ENCODE peak calls at places on chromosomes 12 and 14, in four cellular contexts. J, V, A and S are unnamed samples.

GRCh38 chr12:117850048-117850447 is 118.7 kb downstream of the KSR2 start:
- DNase-seq in J (no peak), V (no peak), A (no peak), S (no peak)

GRCh38 chr12:55728185-55728931 is 451 bp downstream of the CD63 start:
- DNase-seq in J (peak), V (no peak), A (peak), S (peak)

GRCh38 chr12:50057000-50057841 is at the start of gene ASIC1:
- DNase-seq in J (peak), V (peak), A (peak), S (peak)

GRCh38 chr12:46373303-46374182 is 970 bp upstream of the SLC38A2 start:
- DNase-seq in J (peak), V (peak), A (peak), S (peak)

GRCh38 chr12:98513379-98514318 is 1.7 kb upstream of the TMPO start:
- DNase-seq in J (no peak), V (no peak), A (no peak), S (no peak)

GRCh38 chr12:77696183-77696582 is 134.5 kb upstream of the NAV3 start:
- DNase-seq in J (no peak), V (no peak), A (no peak), S (no peak)

GRCh38 chr14:72606879-72607278 is 287.0 kb downstream of the DPF3 start:
- DNase-seq in J (no peak), V (no peak), A (no peak), S (no peak)

GRCh38 chr12:114395755-114396152 is 10.2 kb downstream of the TBX5 start:
- DNase-seq in J (no peak), V (no peak), A (no peak), S (peak)

GRCh38 chr12:63918788-63919300 is 74.3 kb downstream of the SRGAP1 start:
- DNase-seq in J (no peak), V (no peak), A (no peak), S (no peak)

GRCh38 chr12:110079477-110080400 is 31.4 kb upstream of the C12orf76 start:
- DNase-seq in J (peak), V (peak), A (peak), S (peak)

GRCh38 chr12:41045509-41045908 is 142.6 kb upstream of the PDZRN4 start:
- DNase-seq in J (no peak), V (no peak), A (no peak), S (no peak)

GRCh38 chr12:52006726-52007157 is at the start of gene TAMALIN:
- DNase-seq in J (peak), V (peak), A (peak), S (peak)

GRCh38 chr12:57759360-57759980 is 4.6 kb downstream of the MARCHF9 start:
- DNase-seq in J (no peak), V (peak), A (no peak), S (no peak)

GRCh38 chr12:131422185-131422515 is 288.7 kb upstream of the SFSWAP start:
- DNase-seq in J (no peak), V (no peak), A (no peak), S (no peak)

GRCh38 chr14:84375235-84375634 is 1154.7 kb upstream of the FLRT2 start:
- DNase-seq in J (no peak), V (no peak), A (no peak), S (no peak)

GRCh38 chr12:19946549-19946948 is 421.8 kb upstream of the PDE3A start:
- DNase-seq in J (no peak), V (no peak), A (no peak), S (no peak)

DNA sequence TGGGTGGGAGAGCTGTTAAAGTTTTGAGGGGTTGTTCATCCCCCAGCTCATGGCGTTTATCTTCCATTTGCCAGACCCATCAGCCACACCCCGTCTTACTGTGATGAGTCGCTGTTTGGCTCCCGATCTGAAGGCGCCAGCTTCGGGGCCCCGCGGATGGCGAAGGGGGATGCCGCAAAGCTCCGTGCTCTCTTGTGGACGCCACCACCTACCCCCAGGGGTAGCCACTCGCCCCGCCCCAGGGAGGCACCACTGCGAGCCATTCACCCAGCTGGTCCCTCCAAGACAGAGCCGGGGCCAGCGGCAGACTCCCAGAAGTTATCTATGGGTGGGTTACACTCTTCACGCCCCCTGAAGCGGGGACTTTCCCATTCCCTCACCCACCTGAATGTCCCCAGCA is 5.7 kb downstream of the RITA1 start:
- DNase-seq in J (no peak), V (no peak), A (no peak), S (no peak)
- H3K4me3 ChIP-seq in J (no peak), V (no peak), A (no peak), S (no peak)

DNA sequence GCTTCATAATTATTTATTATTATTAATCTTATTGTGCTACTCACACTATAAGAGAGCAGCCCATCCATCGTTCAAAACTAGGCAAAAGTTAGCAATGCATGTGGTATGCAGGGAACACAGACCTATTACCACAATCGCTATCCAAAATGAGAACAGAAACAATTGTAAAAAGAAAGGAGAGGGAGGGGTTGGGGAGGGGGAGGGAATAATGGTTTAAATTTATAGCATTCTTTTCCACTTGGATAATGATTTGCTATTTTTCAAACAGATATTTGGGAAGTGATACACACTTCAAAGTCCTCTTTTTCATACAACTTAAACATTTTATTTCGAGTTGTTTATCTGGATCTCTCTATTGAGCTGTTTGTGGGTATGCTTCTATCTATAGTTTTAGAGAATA is 248.6 kb upstream of the SOX5 start:
- DNase-seq in J (no peak), V (no peak), A (no peak), S (no peak)
- H3K4me3 ChIP-seq in J (no peak), V (no peak), A (no peak), S (no peak)

GRCh38 chr12:4857472-4858291 is 52.0 kb upstream of the KCNA1 start:
- DNase-seq in J (peak), V (peak), A (peak), S (peak)
- H3K4me3 ChIP-seq in J (peak), V (peak), A (peak), S (peak)

DNA sequence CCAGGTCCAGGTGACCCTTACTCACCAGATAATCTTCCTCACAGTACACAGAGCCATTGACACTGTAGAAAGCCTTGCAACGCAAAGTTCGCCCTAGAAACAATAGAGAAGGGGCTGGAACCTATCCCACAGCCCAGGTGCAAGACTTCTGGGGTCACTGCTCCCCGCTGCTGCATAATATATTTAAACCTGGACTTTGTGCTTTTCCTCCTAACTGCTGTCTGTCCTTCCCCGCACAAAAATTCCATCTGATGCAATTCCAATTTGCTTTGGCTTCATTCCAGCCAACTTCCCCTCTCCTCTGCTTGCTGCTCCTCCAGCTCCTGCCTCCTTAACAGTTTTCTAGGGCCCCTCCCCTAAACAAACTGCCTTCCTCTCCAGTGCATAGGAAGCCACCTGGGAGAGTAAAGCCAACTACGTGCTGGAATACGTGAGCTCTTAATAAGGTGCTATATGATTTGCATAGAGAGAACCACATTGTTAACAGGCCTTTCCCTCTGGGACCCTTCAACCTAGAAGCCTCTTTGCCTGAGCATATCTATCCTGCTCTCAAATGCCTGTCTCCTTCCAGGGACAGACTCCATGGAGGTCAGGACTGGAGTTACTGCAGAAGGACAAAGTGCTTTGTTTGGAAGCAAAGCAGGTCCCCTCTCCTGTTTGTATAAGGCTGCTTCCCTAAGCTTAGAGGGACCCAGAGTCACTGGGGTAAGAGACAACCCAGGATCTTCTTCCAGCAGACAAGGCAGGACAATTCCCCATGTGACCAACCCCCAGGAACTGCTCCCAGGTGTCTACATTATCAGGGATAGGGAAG is 5.5 kb downstream of the AJUBA start:
- DNase-seq in J (no peak), V (no peak), A (no peak), S (no peak)
- H3K4me3 ChIP-seq in J (no peak), V (no peak), A (no peak), S (no peak)

DNA sequence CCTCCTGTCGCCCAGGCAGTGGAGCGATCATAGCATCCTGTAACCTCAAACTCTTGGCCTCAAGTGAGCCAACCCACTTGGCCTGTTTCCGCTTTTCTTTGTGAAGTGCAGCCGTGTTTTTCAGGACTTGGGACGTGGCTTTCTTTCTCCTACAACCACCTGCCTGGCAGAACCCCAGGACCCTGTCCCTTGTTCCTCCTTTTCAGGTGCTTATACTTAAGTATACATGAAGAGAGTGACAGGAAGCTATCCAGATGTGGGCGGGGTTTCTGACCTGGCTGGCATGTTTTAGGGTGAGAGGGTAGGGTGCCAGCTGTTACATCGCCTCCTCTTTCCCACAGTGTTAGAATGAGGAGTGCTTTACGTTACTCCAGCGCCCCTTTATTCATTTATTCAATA is 684 bp downstream of the ZNF140 start:
- DNase-seq in J (no peak), V (no peak), A (no peak), S (peak)
- H3K4me3 ChIP-seq in J (peak), V (peak), A (peak), S (peak)